ENCODE peak calls at places on chromosomes 5 and 9, in five cellular contexts. One of them, this sample, is unnamed.

GRCh38 chr9:91799113-91799735 is 150.8 kb downstream of the ROR2 start:
- DNase-seq in uterus: no peak
- DNase-seq in stimulated activated CD8-positive, alpha-beta memory T cell treated with anti-CD3 and anti-CD28 coated beads, Interleukin-4, amount 100 ng/mL, for 48 hours: no peak
- DNase-seq in CD8-positive, alpha-beta T cell: no peak
- DNase-seq in ACHN: no peak
- DNase-seq in this sample: no peak

GRCh38 chr9:81717747-81718077 is 28.4 kb upstream of the TLE1 start:
- DNase-seq in uterus: no peak
- DNase-seq in stimulated activated CD8-positive, alpha-beta memory T cell treated with anti-CD3 and anti-CD28 coated beads, Interleukin-4, amount 100 ng/mL, for 48 hours: no peak
- DNase-seq in CD8-positive, alpha-beta T cell: no peak
- DNase-seq in ACHN: no peak
- DNase-seq in this sample: no peak

GRCh38 chr5:149370878-149371277 is 8.2 kb downstream of the IL17B start:
- DNase-seq in uterus: no peak
- DNase-seq in stimulated activated CD8-positive, alpha-beta memory T cell treated with anti-CD3 and anti-CD28 coated beads, Interleukin-4, amount 100 ng/mL, for 48 hours: no peak
- DNase-seq in CD8-positive, alpha-beta T cell: no peak
- DNase-seq in ACHN: no peak
- DNase-seq in this sample: no peak

GRCh38 chr9:134112561-134112960 is 23.3 kb upstream of the WDR5 start:
- DNase-seq in uterus: no peak
- DNase-seq in stimulated activated CD8-positive, alpha-beta memory T cell treated with anti-CD3 and anti-CD28 coated beads, Interleukin-4, amount 100 ng/mL, for 48 hours: no peak
- DNase-seq in CD8-positive, alpha-beta T cell: no peak
- DNase-seq in ACHN: no peak
- DNase-seq in this sample: no peak

GRCh38 chr9:133954862-133955529 is 37.1 kb downstream of the VAV2 start:
- DNase-seq in uterus: no peak
- DNase-seq in stimulated activated CD8-positive, alpha-beta memory T cell treated with anti-CD3 and anti-CD28 coated beads, Interleukin-4, amount 100 ng/mL, for 48 hours: peak
- DNase-seq in CD8-positive, alpha-beta T cell: peak
- DNase-seq in ACHN: no peak
- DNase-seq in this sample: no peak

GRCh38 chr5:124053340-124053739 is 541.4 kb downstream of the CSNK1G3 start:
- DNase-seq in uterus: no peak
- DNase-seq in stimulated activated CD8-positive, alpha-beta memory T cell treated with anti-CD3 and anti-CD28 coated beads, Interleukin-4, amount 100 ng/mL, for 48 hours: no peak
- DNase-seq in CD8-positive, alpha-beta T cell: no peak
- DNase-seq in ACHN: no peak
- DNase-seq in this sample: no peak

GRCh38 chr5:15993934-15994333 is 185.7 kb downstream of the MARCHF11 start:
- DNase-seq in uterus: no peak
- DNase-seq in stimulated activated CD8-positive, alpha-beta memory T cell treated with anti-CD3 and anti-CD28 coated beads, Interleukin-4, amount 100 ng/mL, for 48 hours: no peak
- DNase-seq in CD8-positive, alpha-beta T cell: no peak
- DNase-seq in ACHN: peak
- DNase-seq in this sample: no peak

GRCh38 chr5:167072225-167072624 is 1219.2 kb upstream of the WWC1 start:
- DNase-seq in uterus: no peak
- DNase-seq in stimulated activated CD8-positive, alpha-beta memory T cell treated with anti-CD3 and anti-CD28 coated beads, Interleukin-4, amount 100 ng/mL, for 48 hours: no peak
- DNase-seq in CD8-positive, alpha-beta T cell: no peak
- DNase-seq in ACHN: no peak
- DNase-seq in this sample: no peak

GRCh38 chr5:139833525-139833924 is 37.9 kb downstream of the PSD2 start:
- DNase-seq in uterus: no peak
- DNase-seq in stimulated activated CD8-positive, alpha-beta memory T cell treated with anti-CD3 and anti-CD28 coated beads, Interleukin-4, amount 100 ng/mL, for 48 hours: no peak
- DNase-seq in CD8-positive, alpha-beta T cell: no peak
- DNase-seq in ACHN: no peak
- DNase-seq in this sample: no peak

GRCh38 chr5:139138109-139138508 is 60.1 kb downstream of the SIL1 start:
- DNase-seq in uterus: no peak
- DNase-seq in stimulated activated CD8-positive, alpha-beta memory T cell treated with anti-CD3 and anti-CD28 coated beads, Interleukin-4, amount 100 ng/mL, for 48 hours: no peak
- DNase-seq in CD8-positive, alpha-beta T cell: no peak
- DNase-seq in ACHN: no peak
- DNase-seq in this sample: no peak